ENCODE peak calls at places on chromosome 7, in ten cellular contexts. E is psoas muscle; W is aorta; O is fibroblast of lung; I is hepatocyte; S is OCI-LY7; X is Peyer's patch; A is CD8-positive, alpha-beta memory T cell; T is neuronal stem cell; M is HepG2. B is an unnamed sample. For H3K9me3 and H3K4me1, the result is how much of the 10 kb centered on the place peaks cover.

GRCh38 chr7:149225106-149225505 is 14.3 kb upstream of the ZNF212 start:
- DNase-seq in E (no peak), W (no peak), O (no peak), I (no peak), S (no peak), X (no peak), A (no peak), T (no peak), M (no peak), B (no peak)

GRCh38 chr7:74653686-74654181 is 3.8 kb upstream of the GTF2I start:
- DNase-seq in E (no peak), W (peak), O (no peak), I (peak), S (no peak), X (no peak), A (no peak), T (no peak), M (peak), B (no peak)

GRCh38 chr7:77797734-77798393 is 370 bp downstream of the TMEM60 start:
- DNase-seq in E (no peak), W (no peak), O (no peak), I (no peak), S (no peak), X (no peak), A (no peak), T (no peak), M (no peak), B (peak)

GRCh38 chr7:129298268-129298893 is 73.6 kb downstream of the AHCYL2 start:
- DNase-seq in E (peak), W (peak), O (peak), I (peak), S (peak), X (no peak), A (peak), T (peak), M (peak), B (no peak)

GRCh38 chr7:101818699-101819071 is 1.3 kb downstream of the CUX1 start:
- DNase-seq in E (no peak), W (no peak), O (no peak), I (no peak), S (no peak), X (no peak), A (no peak), T (no peak), M (peak), B (no peak)

GRCh38 chr7:102404005-102404861 is 8.1 kb downstream of the PRKRIP1 start:
- DNase-seq in E (no peak), W (no peak), O (peak), I (peak), S (peak), X (no peak), A (peak), T (peak), M (peak), B (peak)

GRCh38 chr7:104137971-104138370 is 69.8 kb downstream of the ORC5 start:
- DNase-seq in E (no peak), W (no peak), O (peak), I (no peak), S (no peak), X (no peak), A (no peak), T (peak), M (no peak), B (no peak)

GRCh38 chr7:147646568-147646967 is 944.0 kb upstream of the C7orf33 start:
- DNase-seq in E (no peak), W (no peak), O (no peak), I (peak), S (no peak), X (no peak), A (no peak), T (no peak), M (no peak), B (no peak)

GRCh38 chr7:151115121-151115835 is 29.0 kb downstream of the AGAP3 start:
- DNase-seq in E (no peak), W (no peak), O (peak), I (peak), S (no peak), X (no peak), A (peak), T (no peak), M (no peak), B (no peak)

GRCh38 chr7:14286036-14286435 is 296.6 kb upstream of the ETV1 start:
- DNase-seq in E (no peak), W (no peak), O (no peak), I (no peak), S (no peak), X (no peak), A (no peak), T (no peak), M (no peak), B (no peak)

GRCh38 chr7:133274265-133274664 is 21.4 kb downstream of the EXOC4 start:
- DNase-seq in E (no peak), W (no peak), O (no peak), I (no peak), S (no peak), X (no peak), A (no peak), T (no peak), M (no peak), B (no peak)

GRCh38 chr7:40199076-40199802 is 64.4 kb downstream of the SUGCT start:
- DNase-seq in E (no peak), W (no peak), O (peak), I (peak), S (peak), X (no peak), A (no peak), T (no peak), M (no peak), B (no peak)

GRCh38 chr7:100353685-100354330 is 4.1 kb upstream of the PILRB start:
- DNase-seq in E (no peak), W (no peak), O (no peak), I (no peak), S (peak), X (peak), A (no peak), T (no peak), M (no peak), B (no peak)

GRCh38 chr7:7719235-7719634 is 828 bp upstream of the RPA3 start:
- DNase-seq in E (no peak), W (no peak), O (peak), I (peak), S (peak), X (no peak), A (peak), T (no peak), M (peak), B (no peak)

GRCh38 chr7:919924-920341 is 34.5 kb downstream of the ADAP1 start:
- DNase-seq in E (no peak), W (peak), O (no peak), I (no peak), S (no peak), X (peak), A (no peak), T (no peak), M (no peak), B (peak)

GRCh38 chr7:107464666-107465065 is 5.2 kb upstream of the GPR22 start:
- DNase-seq in E (no peak), W (no peak), O (peak), I (no peak), S (no peak), X (no peak), A (no peak), T (no peak), M (no peak), B (no peak)

GRCh38 chr7:106062006-106062405 is 50.1 kb downstream of the SYPL1 start:
- DNase-seq in E (no peak), W (no peak), O (no peak), I (no peak), S (no peak), X (no peak), A (no peak), T (no peak), M (no peak), B (no peak)
- H3K27ac ChIP-seq in E (no peak), W (no peak), O (no peak), I (no peak), S (peak), X (peak), A (no peak), T (no peak), M (no peak), B (no peak)

GRCh38 chr7:32032211-32032610 is 38.0 kb downstream of the PDE1C start:
- DNase-seq in E (no peak), W (no peak), O (no peak), I (no peak), S (no peak), X (no peak), A (no peak), T (no peak), M (no peak), B (no peak)
- H3K9me3 ChIP-seq in E (under half), W (under half), O (under half), I (under half), S (under half), X (under half), A (under half), T (under half), M (under half), B (under half)

GRCh38 chr7:31022726-31023125 is 29.4 kb upstream of the ADCYAP1R1 start:
- DNase-seq in E (no peak), W (no peak), O (no peak), I (no peak), S (no peak), X (no peak), A (no peak), T (no peak), M (no peak), B (no peak)
- H3K4me1 ChIP-seq in E (under half), W (under half), O (under half), I (under half), S (under half), X (under half), A (under half), T (under half), M (under half), B (under half)

GRCh38 chr7:132257253-132257652 is 319.0 kb downstream of the PLXNA4 start:
- DNase-seq in E (no peak), W (peak), O (peak), I (no peak), S (no peak), X (no peak), A (no peak), T (no peak), M (no peak), B (no peak)
- H3K27ac ChIP-seq in E (no peak), W (peak), O (no peak), I (no peak), S (no peak), X (no peak), A (no peak), T (no peak), M (no peak), B (no peak)

DNA sequence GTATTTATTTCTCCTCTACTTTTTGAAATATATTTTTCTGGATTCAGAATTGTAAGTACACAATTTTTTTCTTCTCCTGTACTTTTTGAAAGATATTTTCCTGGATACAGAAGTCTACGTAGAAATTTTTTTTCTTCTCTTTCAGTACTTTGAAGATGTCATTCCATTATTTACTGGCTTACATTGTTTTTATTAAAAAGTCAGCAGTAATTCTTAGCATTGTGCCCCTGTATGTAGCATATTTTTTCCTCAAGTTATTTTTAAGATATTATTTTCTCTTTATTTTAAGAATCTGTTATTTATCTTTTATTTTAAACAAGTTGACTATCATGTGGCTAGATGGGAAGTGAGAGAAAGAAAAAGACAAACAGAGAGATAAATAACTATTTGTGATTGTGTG is 119.0 kb upstream of the NPSR1 start:
- DNase-seq in E (no peak), W (no peak), O (no peak), I (no peak), S (no peak), X (no peak), A (no peak), T (no peak), M (no peak), B (no peak)
- H3K9me3 ChIP-seq in E (under half), W (under half), O (under half), I (under half), S (under half), X (under half), A (under half), T (under half), M (under half), B (under half)

GRCh38 chr7:32047801-32048200 is 22.4 kb downstream of the PDE1C start:
- DNase-seq in E (no peak), W (no peak), O (no peak), I (no peak), S (no peak), X (no peak), A (no peak), T (no peak), M (peak), B (no peak)

GRCh38 chr7:32048970-32049369 is 21.2 kb downstream of the PDE1C start:
- DNase-seq in E (no peak), W (no peak), O (peak), I (no peak), S (no peak), X (no peak), A (no peak), T (no peak), M (no peak), B (no peak)

GRCh38 chr7:32049599-32049998 is 20.6 kb downstream of the PDE1C start:
- DNase-seq in E (no peak), W (no peak), O (no peak), I (no peak), S (no peak), X (no peak), A (no peak), T (no peak), M (no peak), B (no peak)

GRCh38 chr7:32053204-32053603 is 17.0 kb downstream of the PDE1C start:
- DNase-seq in E (no peak), W (no peak), O (no peak), I (no peak), S (no peak), X (no peak), A (no peak), T (no peak), M (no peak), B (no peak)

GRCh38 chr7:32051128-32051527 is 19.1 kb downstream of the PDE1C start:
- DNase-seq in E (no peak), W (no peak), O (no peak), I (no peak), S (no peak), X (no peak), A (no peak), T (no peak), M (no peak), B (no peak)
- H3K4me1 ChIP-seq in E (under half), W (under half), O (under half), I (under half), S (under half), X (under half), A (under half), T (under half), M (under half), B (under half)

GRCh38 chr7:2709553-2710165 is 21.7 kb downstream of the AMZ1 start:
- DNase-seq in E (peak), W (peak), O (no peak), I (peak), S (peak), X (peak), A (peak), T (peak), M (peak), B (peak)

GRCh38 chr7:2708041-2708440 is 20.0 kb downstream of the AMZ1 start:
- DNase-seq in E (no peak), W (no peak), O (no peak), I (no peak), S (no peak), X (no peak), A (no peak), T (no peak), M (no peak), B (no peak)

GRCh38 chr7:2707481-2707880 is 19.5 kb downstream of the AMZ1 start:
- DNase-seq in E (no peak), W (no peak), O (no peak), I (no peak), S (no peak), X (no peak), A (no peak), T (no peak), M (no peak), B (no peak)

GRCh38 chr7:2710256-2710655 is 22.3 kb downstream of the AMZ1 start:
- DNase-seq in E (no peak), W (no peak), O (no peak), I (no peak), S (peak), X (no peak), A (peak), T (no peak), M (no peak), B (no peak)

GRCh38 chr7:2708547-2709310 is 20.7 kb downstream of the AMZ1 start:
- DNase-seq in E (no peak), W (no peak), O (no peak), I (no peak), S (no peak), X (no peak), A (no peak), T (no peak), M (no peak), B (peak)
- H3K27ac ChIP-seq in E (no peak), W (no peak), O (no peak), I (no peak), S (no peak), X (peak), A (no peak), T (no peak), M (no peak), B (no peak)

DNA sequence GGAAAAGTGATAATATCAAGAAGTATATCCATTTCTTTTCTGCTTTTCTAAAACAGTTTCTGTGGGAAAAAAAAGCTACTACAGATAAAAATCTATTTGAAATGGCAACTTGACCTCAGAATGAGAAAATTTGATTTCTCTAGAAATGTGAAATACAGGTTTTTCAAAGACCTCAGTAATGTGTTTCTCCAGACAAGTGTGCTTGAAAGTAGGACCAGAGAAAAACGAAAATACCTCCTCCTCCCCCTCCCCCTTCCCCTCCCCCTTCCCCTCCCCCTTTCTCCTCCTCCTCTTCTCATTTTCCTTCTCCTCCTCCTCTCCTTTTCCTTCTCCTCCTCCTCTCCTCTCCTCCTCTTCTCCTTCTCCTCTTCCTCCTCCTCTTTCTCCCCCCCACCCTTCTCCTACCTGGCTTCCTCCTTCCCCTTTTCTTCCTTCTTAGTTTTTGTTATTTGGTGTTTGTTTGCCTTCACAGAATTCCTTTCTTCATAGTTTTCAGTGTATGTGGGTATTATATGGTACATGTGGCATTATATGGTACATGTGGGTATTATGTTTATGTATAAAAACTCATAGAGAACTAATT is 179.4 kb downstream of the CDK14 start:
- DNase-seq in E (no peak), W (no peak), O (no peak), I (no peak), S (no peak), X (no peak), A (no peak), T (no peak), M (no peak), B (no peak)
- H3K9me3 ChIP-seq in E (under half), W (under half), O (under half), I (under half), S (under half), X (under half), A (under half), T (under half), M (under half), B (under half)

B was measured in kidney.